ENCODE peak calls at places on chromosomes 7 and 10, in five cellular contexts. One of them, this sample, is unnamed.
A peak's percentile ranks its signal among the peaks of the same experiment; 100 is the strongest.

GRCh38 chr7:68964060-68964459 is 634.2 kb upstream of the AUTS2 start:
- DNase-seq in ovary: no peak
- DNase-seq in endothelial cell of umbilical vein: no peak
- DNase-seq in Peyer's patch: no peak
- DNase-seq in H1: no peak
- DNase-seq in this sample: no peak

GRCh38 chr10:122551450-122551849 is 9.1 kb upstream of the DMBT1 start:
- DNase-seq in H1: no peak
- DNase-seq in ovary: no peak
- DNase-seq in endothelial cell of umbilical vein: no peak
- DNase-seq in Peyer's patch: no peak
- DNase-seq in this sample: no peak

GRCh38 chr10:48701139-48701901 is 16.6 kb downstream of the WDFY4 start:
- DNase-seq in H1: no peak
- DNase-seq in Peyer's patch: peak; percentile 83
- DNase-seq in ovary: no peak
- DNase-seq in endothelial cell of umbilical vein: no peak
- DNase-seq in this sample: peak; percentile 32

GRCh38 chr10:128027822-128028507 is 98.3 kb downstream of the MKI67 start:
- DNase-seq in ovary: no peak
- DNase-seq in endothelial cell of umbilical vein: no peak
- DNase-seq in H1: no peak
- DNase-seq in Peyer's patch: peak; percentile 36
- DNase-seq in this sample: no peak

GRCh38 chr7:107966701-107967100 is 36.3 kb downstream of the LAMB1 start:
- DNase-seq in H1: peak; percentile 38
- DNase-seq in ovary: no peak
- DNase-seq in Peyer's patch: no peak
- DNase-seq in endothelial cell of umbilical vein: no peak
- DNase-seq in this sample: no peak

GRCh38 chr7:16644624-16644986 is 949 bp downstream of the ANKMY2 start:
- DNase-seq in H1: no peak
- DNase-seq in Peyer's patch: peak; percentile 77
- DNase-seq in endothelial cell of umbilical vein: no peak
- DNase-seq in ovary: peak; percentile 63
- DNase-seq in this sample: no peak

GRCh38 chr7:14596421-14596820 is 306.1 kb downstream of the DGKB start:
- DNase-seq in endothelial cell of umbilical vein: no peak
- DNase-seq in Peyer's patch: no peak
- DNase-seq in H1: no peak
- DNase-seq in ovary: no peak
- DNase-seq in this sample: no peak

GRCh38 chr10:11439523-11440053 is 171.9 kb downstream of the USP6NL start:
- DNase-seq in endothelial cell of umbilical vein: no peak
- DNase-seq in Peyer's patch: no peak
- DNase-seq in ovary: no peak
- DNase-seq in H1: no peak
- DNase-seq in this sample: peak; percentile 56

GRCh38 chr10:69757553-69758309 is 44.0 kb upstream of the COL13A1 start:
- DNase-seq in H1: no peak
- DNase-seq in Peyer's patch: no peak
- DNase-seq in endothelial cell of umbilical vein: peak; percentile 35
- DNase-seq in ovary: peak; percentile 52
- DNase-seq in this sample: no peak

DNA sequence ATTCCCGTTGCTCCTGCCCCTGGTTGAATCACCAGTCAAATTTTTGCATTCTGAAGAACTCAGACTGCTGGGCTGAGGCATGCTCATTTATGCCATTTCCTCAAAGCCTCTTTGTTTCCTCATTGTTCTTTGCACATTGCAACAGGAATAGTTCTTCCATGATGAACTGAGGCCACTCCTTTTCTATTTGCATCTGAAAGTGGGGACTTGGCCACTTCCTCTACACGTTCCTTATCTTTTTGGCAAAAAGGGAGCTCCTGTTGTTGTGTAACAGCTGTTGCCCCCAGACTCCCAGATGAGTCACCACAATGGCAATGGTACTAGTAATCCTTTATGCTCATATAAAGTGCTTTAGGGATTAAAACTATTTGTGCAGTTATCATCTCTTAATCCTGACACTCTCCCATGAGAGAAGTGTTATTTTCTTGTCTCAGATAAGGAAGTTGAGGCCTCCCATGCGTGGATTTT is 20.1 kb upstream of the ITPRID1 start:
- DNase-seq in endothelial cell of umbilical vein: no peak
- DNase-seq in Peyer's patch: no peak
- DNase-seq in ovary: no peak
- DNase-seq in H1: peak; percentile 31
- DNase-seq in this sample: no peak
- H3K9me3 ChIP-seq in endothelial cell of umbilical vein: no peaks in the 10 kb centered on the region
- H3K9me3 ChIP-seq in Peyer's patch: no peaks in the 10 kb centered on the region
- H3K9me3 ChIP-seq in ovary: no peaks in the 10 kb centered on the region
- H3K9me3 ChIP-seq in H1: no peaks in the 10 kb centered on the region
- H3K9me3 ChIP-seq in this sample: no peaks in the 10 kb centered on the region

GRCh38 chr7:155743197-155743596 is 69.1 kb downstream of the SHH start:
- DNase-seq in H1: no peak
- DNase-seq in Peyer's patch: no peak
- DNase-seq in ovary: no peak
- DNase-seq in endothelial cell of umbilical vein: no peak
- DNase-seq in this sample: no peak

GRCh38 chr7:155738652-155739537 is 73.4 kb downstream of the SHH start:
- DNase-seq in endothelial cell of umbilical vein: peak; percentile 75
- DNase-seq in ovary: peak; percentile 67
- DNase-seq in H1: no peak
- DNase-seq in Peyer's patch: peak; percentile 85
- DNase-seq in this sample: no peak

GRCh38 chr7:155741061-155741460 is 71.2 kb downstream of the SHH start:
- DNase-seq in endothelial cell of umbilical vein: no peak
- DNase-seq in ovary: no peak
- DNase-seq in Peyer's patch: no peak
- DNase-seq in H1: no peak
- DNase-seq in this sample: no peak

GRCh38 chr7:155739538-155740140 is 72.6 kb downstream of the SHH start:
- DNase-seq in ovary: no peak
- DNase-seq in endothelial cell of umbilical vein: no peak
- DNase-seq in Peyer's patch: no peak
- DNase-seq in H1: no peak
- DNase-seq in this sample: no peak

GRCh38 chr7:155741805-155742204 is 70.5 kb downstream of the SHH start:
- DNase-seq in endothelial cell of umbilical vein: no peak
- DNase-seq in H1: no peak
- DNase-seq in Peyer's patch: no peak
- DNase-seq in ovary: no peak
- DNase-seq in this sample: no peak
- TF ChIP-seq POLR2A in endothelial cell of umbilical vein: no peak
- TF ChIP-seq POLR2A in H1: no peak
- TF ChIP-seq POLR2A in Peyer's patch: no peak
- TF ChIP-seq POLR2A in ovary: no peak
- TF ChIP-seq POLR2A in this sample: no peak

DNA sequence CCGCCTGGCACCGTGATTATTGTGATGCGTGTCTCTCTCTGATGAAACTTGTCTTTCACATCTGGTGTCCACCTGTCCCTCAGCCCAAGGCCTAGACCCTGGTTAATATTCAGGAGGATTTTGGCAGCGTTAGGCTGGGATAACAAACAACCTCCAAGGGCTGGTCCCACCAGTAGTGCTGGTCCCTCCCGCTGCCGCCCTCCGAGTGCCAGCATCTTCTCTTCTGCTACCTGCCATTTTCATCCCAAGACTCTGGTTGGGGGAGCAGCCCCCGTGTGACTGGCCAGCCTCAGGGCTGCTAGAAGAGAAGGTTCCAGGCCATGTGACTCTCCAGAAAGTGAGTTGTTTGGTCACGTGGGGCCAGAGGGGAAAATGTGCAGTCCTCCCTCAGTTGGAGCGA is 479.9 kb upstream of the FOXK1 start:
- DNase-seq in H1: no peak
- DNase-seq in ovary: no peak
- DNase-seq in Peyer's patch: no peak
- DNase-seq in endothelial cell of umbilical vein: no peak
- DNase-seq in this sample: no peak
- H3K9me3 ChIP-seq in H1: no peaks in the 10 kb centered on the region
- H3K9me3 ChIP-seq in ovary: no peaks in the 10 kb centered on the region
- H3K9me3 ChIP-seq in Peyer's patch: no peaks in the 10 kb centered on the region
- H3K9me3 ChIP-seq in endothelial cell of umbilical vein: peaks cover 3% of the 10 kb centered on the region
- H3K9me3 ChIP-seq in this sample: no peaks in the 10 kb centered on the region

GRCh38 chr7:102220929-102221850 is 65.5 kb upstream of the SH2B2 start:
- DNase-seq in H1: no peak
- DNase-seq in Peyer's patch: no peak
- DNase-seq in ovary: no peak
- DNase-seq in endothelial cell of umbilical vein: peak; percentile 69
- DNase-seq in this sample: no peak
- TF ChIP-seq POLR2A in H1: no peak
- TF ChIP-seq POLR2A in Peyer's patch: no peak
- TF ChIP-seq POLR2A in ovary: no peak
- TF ChIP-seq POLR2A in endothelial cell of umbilical vein: no peak
- TF ChIP-seq POLR2A in this sample: no peak

GRCh38 chr7:53743697-53744096 is 708.3 kb downstream of the POM121L12 start:
- DNase-seq in Peyer's patch: no peak
- DNase-seq in H1: no peak
- DNase-seq in endothelial cell of umbilical vein: no peak
- DNase-seq in ovary: no peak
- DNase-seq in this sample: no peak
- H3K9me3 ChIP-seq in Peyer's patch: no peaks in the 10 kb centered on the region
- H3K9me3 ChIP-seq in H1: no peaks in the 10 kb centered on the region
- H3K9me3 ChIP-seq in endothelial cell of umbilical vein: no peaks in the 10 kb centered on the region
- H3K9me3 ChIP-seq in ovary: no peaks in the 10 kb centered on the region
- H3K9me3 ChIP-seq in this sample: no peaks in the 10 kb centered on the region

DNA sequence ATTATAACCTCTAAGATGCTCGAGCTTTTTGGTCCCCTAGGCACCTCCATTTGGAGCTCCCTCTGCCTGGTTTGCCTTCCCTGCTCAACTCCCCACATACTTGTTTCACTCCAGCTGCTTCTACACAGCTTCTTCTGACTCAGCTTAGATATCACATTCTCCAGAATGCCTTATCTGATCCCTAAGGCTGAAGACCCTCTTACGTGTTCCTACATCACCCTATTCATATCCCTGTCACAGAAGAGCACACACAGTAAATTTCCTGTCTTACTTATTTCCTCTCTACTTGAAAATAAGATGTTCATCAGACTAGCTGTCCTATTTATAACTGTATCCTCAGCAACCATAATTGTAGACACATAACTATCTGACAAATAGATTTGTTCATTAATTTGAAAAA is 61.3 kb upstream of the RNF148 start:
- DNase-seq in H1: no peak
- DNase-seq in ovary: no peak
- DNase-seq in Peyer's patch: no peak
- DNase-seq in endothelial cell of umbilical vein: peak; percentile 35
- DNase-seq in this sample: no peak
- TF ChIP-seq POLR2A in H1: no peak
- TF ChIP-seq POLR2A in ovary: no peak
- TF ChIP-seq POLR2A in Peyer's patch: no peak
- TF ChIP-seq POLR2A in endothelial cell of umbilical vein: no peak
- TF ChIP-seq POLR2A in this sample: no peak

GRCh38 chr10:131072651-131073468 is 238.7 kb downstream of the TCERG1L start:
- DNase-seq in endothelial cell of umbilical vein: no peak
- DNase-seq in ovary: no peak
- DNase-seq in H1: no peak
- DNase-seq in Peyer's patch: no peak
- DNase-seq in this sample: no peak

GRCh38 chr10:131073469-131074060 is 238.0 kb downstream of the TCERG1L start:
- DNase-seq in Peyer's patch: no peak
- DNase-seq in H1: no peak
- DNase-seq in ovary: no peak
- DNase-seq in endothelial cell of umbilical vein: no peak
- DNase-seq in this sample: no peak

GRCh38 chr10:131068760-131069159 is 242.8 kb downstream of the TCERG1L start:
- DNase-seq in endothelial cell of umbilical vein: no peak
- DNase-seq in ovary: no peak
- DNase-seq in H1: no peak
- DNase-seq in Peyer's patch: no peak
- DNase-seq in this sample: no peak

GRCh38 chr10:131070856-131071255 is 240.7 kb downstream of the TCERG1L start:
- DNase-seq in H1: no peak
- DNase-seq in ovary: no peak
- DNase-seq in endothelial cell of umbilical vein: no peak
- DNase-seq in Peyer's patch: no peak
- DNase-seq in this sample: no peak

DNA sequence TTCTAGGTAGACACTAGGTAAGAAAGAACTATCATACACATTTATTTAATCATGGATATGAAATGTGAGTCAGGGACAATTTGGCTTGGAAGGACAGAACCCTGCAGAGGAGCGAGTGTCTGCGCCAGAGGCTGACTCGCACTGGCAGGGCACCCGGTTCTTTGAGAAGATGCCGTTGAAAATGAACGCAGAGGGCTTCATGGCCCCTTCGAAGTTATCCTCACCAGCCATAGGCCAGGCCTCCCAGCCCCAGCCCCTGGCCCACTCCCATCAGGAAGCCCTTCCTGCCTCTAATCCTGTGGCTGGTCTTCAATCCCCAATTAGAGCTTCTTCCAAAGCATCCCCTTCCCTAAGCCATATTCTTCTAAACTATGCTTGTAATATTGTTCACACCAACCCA is 239.8 kb downstream of the TCERG1L start:
- DNase-seq in Peyer's patch: no peak
- DNase-seq in H1: no peak
- DNase-seq in endothelial cell of umbilical vein: no peak
- DNase-seq in ovary: no peak
- DNase-seq in this sample: no peak
- H3K9me3 ChIP-seq in Peyer's patch: no peaks in the 10 kb centered on the region
- H3K9me3 ChIP-seq in H1: no peaks in the 10 kb centered on the region
- H3K9me3 ChIP-seq in endothelial cell of umbilical vein: peaks cover 6% of the 10 kb centered on the region
- H3K9me3 ChIP-seq in ovary: no peaks in the 10 kb centered on the region
- H3K9me3 ChIP-seq in this sample: no peaks in the 10 kb centered on the region